ENCODE peak calls at places on chromosomes 12 and 14, in four cellular contexts. N is upper lobe of right lung, A is AG04450, X is left ventricle myocardium inferior. D is an unnamed sample. For H3K27me3, the result is how much of the 10 kb centered on the place peaks cover.

GRCh38 chr14:69767369-69767999 is 542 bp downstream of the SRSF5 start:
- DNase-seq in N (peak), A (peak), X (peak), D (peak)

GRCh38 chr12:52245259-52245961 is 12.4 kb downstream of the KRT7 start:
- DNase-seq in N (no peak), A (no peak), X (no peak), D (peak)

GRCh38 chr14:43595373-43595772 is 911.7 kb downstream of the FSCB start:
- DNase-seq in N (no peak), A (no peak), X (no peak), D (no peak)

GRCh38 chr14:101472518-101472849 is 88.8 kb upstream of the DIO3 start:
- DNase-seq in N (no peak), A (no peak), X (no peak), D (no peak)

GRCh38 chr12:26845057-26845666 is 12.2 kb upstream of the ITPR2 start:
- DNase-seq in N (peak), A (no peak), X (peak), D (peak)

GRCh38 chr12:45284096-45284901 is 68.4 kb downstream of the ANO6 start:
- DNase-seq in N (no peak), A (peak), X (no peak), D (no peak)

GRCh38 chr14:20690848-20691640 is 2.5 kb downstream of the ANG start:
- DNase-seq in N (no peak), A (no peak), X (no peak), D (no peak)

GRCh38 chr12:109102491-109102890 is 5.1 kb downstream of the UNG start:
- DNase-seq in N (no peak), A (no peak), X (no peak), D (no peak)

GRCh38 chr12:127635838-127636237 is 631.1 kb upstream of the TMEM132C start:
- DNase-seq in N (no peak), A (no peak), X (no peak), D (no peak)

GRCh38 chr12:69688496-69689427 is 10.3 kb downstream of the BEST3 start:
- DNase-seq in N (no peak), A (peak), X (peak), D (peak)

GRCh38 chr14:99729991-99730875 is 46.1 kb downstream of the CYP46A1 start:
- DNase-seq in N (peak), A (no peak), X (peak), D (peak)

GRCh38 chr12:4286771-4287317 is 13.3 kb downstream of the CCND2 start:
- DNase-seq in N (no peak), A (no peak), X (no peak), D (no peak)

GRCh38 chr14:53950031-53950793 is 6.4 kb downstream of the BMP4 start:
- DNase-seq in N (no peak), A (no peak), X (no peak), D (no peak)

GRCh38 chr12:98532687-98533304 is 17.4 kb downstream of the TMPO start:
- DNase-seq in N (no peak), A (peak), X (no peak), D (no peak)

GRCh38 chr14:50001146-50001998 is 108.5 kb downstream of the ARF6 start:
- DNase-seq in N (peak), A (no peak), X (no peak), D (peak)

GRCh38 chr14:30630248-30630647 is 8.1 kb downstream of the SCFD1 start:
- DNase-seq in N (no peak), A (no peak), X (no peak), D (no peak)

GRCh38 chr12:32809846-32810245 is 54.1 kb upstream of the YARS2 start:
- DNase-seq in N (no peak), A (no peak), X (no peak), D (no peak)

GRCh38 chr14:100076133-100076532 is 10.9 kb downstream of the EVL start:
- DNase-seq in N (peak), A (no peak), X (no peak), D (no peak)

GRCh38 chr12:120110550-120111501 is 5.7 kb downstream of the RAB35 start:
- DNase-seq in N (peak), A (no peak), X (peak), D (no peak)

GRCh38 chr12:88325076-88325827 is 183.1 kb downstream of the TMTC3 start:
- DNase-seq in N (no peak), A (peak), X (no peak), D (no peak)

GRCh38 chr12:62899568-62900390 is 35.2 kb downstream of the PPM1H start:
- DNase-seq in N (no peak), A (no peak), X (no peak), D (no peak)

GRCh38 chr12:57008113-57008687 is 1.9 kb upstream of the ZBTB39 start:
- DNase-seq in N (no peak), A (peak), X (no peak), D (no peak)

GRCh38 chr12:70576341-70577282 is 60.6 kb downstream of the PTPRB start:
- DNase-seq in N (no peak), A (peak), X (no peak), D (no peak)

GRCh38 chr12:111488271-111488670 is 82.5 kb downstream of the SH2B3 start:
- DNase-seq in N (no peak), A (no peak), X (peak), D (no peak)

DNA sequence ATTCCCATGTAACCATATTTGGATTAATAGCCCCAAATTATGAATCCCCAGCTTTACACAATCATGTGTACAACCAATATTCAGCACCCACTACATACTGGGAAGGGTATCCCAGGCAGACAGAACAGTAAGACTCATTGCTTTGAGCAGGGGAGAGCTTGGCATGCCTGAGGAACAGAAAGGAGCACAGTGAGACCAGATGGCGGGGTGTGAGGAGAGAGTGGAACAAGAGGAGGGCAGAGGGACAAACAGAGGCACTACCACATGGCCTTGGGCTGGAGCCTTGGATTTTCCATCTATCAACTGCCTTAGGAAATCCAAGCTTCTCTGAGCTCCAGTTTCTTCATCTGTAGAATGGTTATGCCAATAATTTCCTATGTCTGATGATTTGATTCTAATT is 3.8 kb downstream of the DGKA start:
- DNase-seq in N (no peak), A (no peak), X (no peak), D (no peak)
- H3K27ac ChIP-seq in N (no peak), A (no peak), X (no peak), D (no peak)

GRCh38 chr12:123965382-123965781 is 7.2 kb downstream of the CCDC92 start:
- DNase-seq in N (no peak), A (no peak), X (no peak), D (no peak)
- H3K27me3 ChIP-seq in N (under half), A (under half), X (under half), D (under half)

DNA sequence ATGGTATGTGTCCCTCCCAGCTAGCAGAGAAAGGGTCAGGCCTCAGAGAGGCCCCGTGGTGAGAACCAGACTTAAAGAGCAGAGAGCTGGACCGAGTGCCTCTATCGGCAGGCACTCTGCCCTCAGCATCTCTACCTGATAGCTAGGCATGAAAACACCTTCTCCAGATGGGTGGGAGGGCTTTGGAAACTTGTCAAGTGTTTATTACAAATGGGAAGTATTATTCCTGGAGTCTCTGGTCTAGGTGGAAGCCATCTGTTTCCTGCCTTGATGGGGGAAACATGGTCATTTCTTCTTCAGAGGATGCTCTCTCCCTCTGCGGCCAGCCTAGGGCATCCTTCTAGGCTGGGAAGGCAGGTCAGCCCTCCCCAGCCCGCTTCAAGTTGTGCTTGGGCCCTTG is 2.3 kb downstream of the TMEM63C start:
- DNase-seq in N (no peak), A (no peak), X (no peak), D (no peak)
- H3K27ac ChIP-seq in N (no peak), A (no peak), X (no peak), D (no peak)

GRCh38 chr12:132166801-132167591 is 22.7 kb downstream of the NOC4L start:
- DNase-seq in N (peak), A (no peak), X (no peak), D (no peak)
- H3K27me3 ChIP-seq in N (under half), A (under half), X (half or more), D (under half)

GRCh38 chr14:75053396-75054289 is 2.4 kb upstream of the MLH3 start:
- DNase-seq in N (no peak), A (no peak), X (no peak), D (no peak)
- H3K27ac ChIP-seq in N (no peak), A (no peak), X (no peak), D (no peak)

GRCh38 chr12:15322164-15323054 is at the start of gene PTPRO:
- DNase-seq in N (peak), A (no peak), X (no peak), D (no peak)
- H3K27me3 ChIP-seq in N (under half), A (under half), X (half or more), D (under half)

DNA sequence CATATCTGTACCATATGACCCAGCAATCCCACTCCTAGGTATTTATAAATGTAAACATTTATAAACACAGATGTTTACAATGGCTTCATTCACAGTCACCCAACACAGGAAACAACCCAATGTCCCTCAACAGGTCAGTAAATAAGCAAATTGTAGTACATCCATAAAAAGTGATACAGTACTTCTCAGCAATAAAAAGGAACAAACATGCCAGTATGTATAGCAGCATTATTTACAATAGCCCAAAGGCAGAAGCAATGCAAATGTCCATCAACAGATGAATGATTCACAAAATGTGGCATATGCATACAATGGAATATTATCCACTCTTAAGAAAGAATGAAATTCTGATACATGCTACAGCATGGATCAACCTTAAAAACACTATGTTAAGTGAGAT is 27.6 kb upstream of the MAP3K9 start:
- DNase-seq in N (no peak), A (no peak), X (no peak), D (no peak)
- H3K27ac ChIP-seq in N (no peak), A (no peak), X (no peak), D (no peak)

DNA sequence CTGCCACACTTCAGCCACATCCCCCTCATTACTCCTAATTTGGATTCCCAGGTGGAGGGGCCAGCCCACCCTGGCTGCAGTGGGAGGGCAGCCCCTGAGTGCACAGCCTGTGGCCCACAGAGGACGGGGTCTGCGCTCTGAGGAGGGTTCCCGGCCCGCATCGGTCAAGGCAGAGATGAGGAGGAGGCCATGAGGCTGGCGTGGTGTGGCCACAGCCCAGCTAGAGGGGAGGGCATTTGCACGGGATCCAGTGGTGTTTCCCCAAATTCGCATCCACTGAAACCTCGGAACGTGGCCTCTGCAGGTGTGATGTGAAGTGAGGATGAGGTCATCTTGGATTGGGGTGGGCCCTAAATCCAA is 38.1 kb upstream of the FBRSL1 start:
- DNase-seq in N (no peak), A (no peak), X (no peak), D (no peak)
- H3K27me3 ChIP-seq in N (under half), A (under half), X (half or more), D (under half)

GRCh38 chr12:123109319-123109772 is 41.5 kb downstream of the PITPNM2 start:
- DNase-seq in N (no peak), A (no peak), X (no peak), D (no peak)
- H3K27ac ChIP-seq in N (peak), A (no peak), X (peak), D (no peak)

GRCh38 chr12:1805441-1806081 is 14.8 kb upstream of the LRTM2 start:
- DNase-seq in N (peak), A (no peak), X (peak), D (peak)

GRCh38 chr12:1806301-1807106 is 13.9 kb upstream of the LRTM2 start:
- DNase-seq in N (peak), A (no peak), X (peak), D (no peak)

GRCh38 chr12:1807489-1807888 is 12.9 kb upstream of the LRTM2 start:
- DNase-seq in N (peak), A (no peak), X (peak), D (no peak)

GRCh38 chr12:1808036-1808797 is 12.1 kb upstream of the LRTM2 start:
- DNase-seq in N (peak), A (no peak), X (peak), D (peak)

GRCh38 chr12:1807107-1807478 is 13.3 kb upstream of the LRTM2 start:
- DNase-seq in N (peak), A (no peak), X (peak), D (peak)
- H3K27me3 ChIP-seq in N (under half), A (under half), X (under half), D (under half)